ENCODE peak calls at places on chromosomes 1 and 21, in five cellular contexts. S is ascending aorta, V is CD14-positive monocyte, Z is fibroblast of lung, G is lung. I is an unnamed sample.
A peak's percentile ranks its signal among the peaks of the same experiment; 100 is the strongest.

GRCh38 chr1:18089488-18089887 is 18.1 kb upstream of the IGSF21 start:
- DNase-seq in S (no peak), G (no peak), V (no peak), Z (no peak), I (no peak)

GRCh38 chr1:116571215-116571919 is 541 bp upstream of the CD58 start:
- DNase-seq in G (no peak), Z (no peak), S (no peak), V (no peak), I (no peak)

GRCh38 chr1:22753396-22754083 is 42.9 kb downstream of the EPHB2 start:
- DNase-seq in Z (peak; percentile 67), G (no peak), V (no peak), S (no peak), I (peak; percentile 67)

GRCh38 chr1:201356701-201357100 is 20.8 kb downstream of the TNNT2 start:
- DNase-seq in Z (no peak), G (no peak), S (no peak), V (no peak), I (no peak)

GRCh38 chr1:7561936-7562728 is 209.0 kb upstream of the VAMP3 start:
- DNase-seq in V (no peak), G (no peak), S (no peak), Z (no peak), I (no peak)

GRCh38 chr1:44849575-44850132 is 6.6 kb upstream of the PTCH2 start:
- DNase-seq in S (no peak), V (no peak), Z (no peak), G (no peak), I (peak; percentile 4)

GRCh38 chr1:178739285-178740045 is 14.4 kb downstream of the RALGPS2 start:
- DNase-seq in S (no peak), Z (peak; percentile 38), G (no peak), V (no peak), I (peak; percentile 22)

GRCh38 chr1:6300342-6301141 is 39.6 kb upstream of the GPR153 start:
- DNase-seq in Z (peak; percentile 17), S (no peak), G (no peak), V (no peak), I (no peak)

GRCh38 chr1:173474097-173474779 is 2.9 kb upstream of the PRDX6 start:
- DNase-seq in G (no peak), Z (no peak), S (no peak), V (no peak), I (no peak)

GRCh38 chr1:78641558-78641957 is 8.1 kb upstream of the IFI44 start:
- DNase-seq in V (no peak), G (no peak), Z (no peak), S (no peak), I (no peak)

GRCh38 chr1:229388876-229389580 is 44.9 kb downstream of the ACTA1 start:
- DNase-seq in Z (peak; percentile 63), G (no peak), S (no peak), V (no peak), I (peak; percentile 54)

GRCh38 chr1:113095790-113096455 is 22.9 kb downstream of the LRIG2 start:
- DNase-seq in Z (peak; percentile 20), V (no peak), S (no peak), G (no peak), I (no peak)

GRCh38 chr1:162218975-162219374 is 149.5 kb downstream of the NOS1AP start:
- DNase-seq in S (no peak), G (no peak), V (no peak), Z (no peak), I (no peak)

GRCh38 chr1:6345009-6345408 is 48.6 kb downstream of the ACOT7 start:
- DNase-seq in Z (no peak), S (no peak), V (no peak), G (no peak), I (no peak)

GRCh38 chr1:115182012-115182715 is 92.9 kb upstream of the TSPAN2 start:
- DNase-seq in S (no peak), Z (no peak), V (no peak), G (no peak), I (peak; percentile 40)

GRCh38 chr1:22930235-22930912 is 42.3 kb downstream of the LACTBL1 start:
- DNase-seq in V (no peak), S (no peak), G (no peak), Z (peak; percentile 25), I (peak; percentile 12)

GRCh38 chr1:40948741-40949528 is 30.6 kb upstream of the CTPS1 start:
- DNase-seq in S (no peak), G (peak; percentile 66), V (peak; percentile 57), Z (peak; percentile 72), I (peak; percentile 63)

GRCh38 chr1:154752273-154753030 is 117.6 kb downstream of the KCNN3 start:
- DNase-seq in S (no peak), V (no peak), G (no peak), Z (no peak), I (no peak)

GRCh38 chr1:101317590-101317989 is 80.8 kb downstream of the S1PR1 start:
- DNase-seq in V (no peak), G (no peak), Z (no peak), S (no peak), I (no peak)
- TF ChIP-seq CTCF in V (no peak), G (no peak), Z (no peak), S (no peak), I (peak; percentile 49)

DNA sequence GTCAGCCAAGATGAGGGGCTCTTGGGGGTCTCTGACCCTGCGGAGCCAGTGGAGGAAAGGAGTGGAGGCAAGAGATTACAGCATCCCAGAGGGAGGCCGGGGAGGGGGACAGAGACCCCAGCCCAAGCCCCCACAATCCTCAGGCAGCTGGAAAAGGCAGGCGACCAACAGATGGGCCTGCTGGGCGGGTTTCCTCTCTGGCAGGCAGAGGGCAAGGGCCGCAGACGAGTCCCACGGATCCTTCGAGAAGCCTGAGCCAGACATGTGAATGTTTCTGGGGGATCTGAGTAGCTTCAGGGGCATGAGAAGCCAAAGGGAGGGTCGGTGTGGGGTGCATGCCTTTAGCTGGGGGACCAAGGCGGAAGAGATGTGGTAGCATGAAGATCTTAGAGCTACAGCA is 2.1 kb upstream of the PLEKHA6 start:
- DNase-seq in V (no peak), Z (no peak), S (no peak), G (no peak), I (no peak)
- TF ChIP-seq CTCF in V (no peak), Z (no peak), S (no peak), G (no peak), I (no peak)

DNA sequence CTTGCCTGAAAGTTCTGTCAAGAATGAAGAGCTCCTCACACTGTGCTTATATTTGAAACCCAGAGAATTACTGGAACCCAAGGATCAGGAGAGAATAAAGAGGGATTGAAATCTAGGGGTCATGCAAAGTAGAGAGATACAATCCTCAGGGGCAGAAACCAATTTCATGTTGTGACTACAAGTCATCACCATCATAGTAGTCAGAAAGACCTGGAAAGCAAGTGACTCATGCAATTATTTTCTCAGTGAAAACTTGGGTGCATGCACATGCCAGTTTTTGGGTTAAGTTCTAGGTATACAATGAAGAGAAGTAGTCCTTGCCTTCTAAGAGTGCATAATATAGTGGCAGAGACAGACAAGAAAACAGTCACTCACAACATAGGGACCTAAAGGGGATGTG is 210.0 kb downstream of the ZC3H11B start:
- DNase-seq in S (no peak), G (no peak), V (no peak), Z (no peak), I (no peak)
- TF ChIP-seq CTCF in S (no peak), G (no peak), V (no peak), Z (no peak), I (no peak)

DNA sequence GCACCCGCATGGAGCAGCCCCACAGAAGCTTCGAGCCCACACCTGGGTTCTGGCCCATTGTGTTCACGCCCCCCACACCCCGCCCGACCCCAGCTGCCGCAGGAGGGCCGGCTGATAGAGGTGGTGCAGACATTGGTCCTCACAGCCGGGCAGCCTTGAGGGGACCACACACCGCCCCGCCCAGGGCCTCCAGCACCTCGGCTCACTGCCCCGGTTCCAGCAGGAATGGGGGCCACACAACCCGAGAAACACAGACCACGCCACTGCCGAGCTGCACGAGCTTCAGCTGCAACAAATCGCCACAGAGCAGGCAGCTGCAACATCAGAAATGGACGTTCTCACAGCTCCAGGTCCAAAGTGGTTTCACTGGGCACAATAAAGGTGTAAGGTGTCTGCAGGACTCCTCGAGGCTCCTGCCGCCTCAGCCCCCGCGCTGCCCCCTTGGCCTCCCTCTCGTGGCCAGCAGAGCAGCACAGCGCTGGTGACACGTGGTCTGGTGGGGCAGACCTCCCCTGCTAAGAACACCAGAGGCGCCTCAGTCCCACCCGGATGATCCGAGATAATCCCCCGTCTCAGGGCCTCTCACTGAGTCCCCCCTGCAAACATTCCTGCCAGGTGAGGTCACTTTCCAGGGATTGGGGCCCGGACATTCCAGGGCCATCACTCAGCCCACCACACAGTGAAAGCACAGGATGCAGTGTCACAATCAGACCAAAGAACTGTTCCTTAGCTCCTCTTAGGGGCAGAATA is 62.3 kb upstream of the ADARB1 start:
- DNase-seq in V (peak; percentile 27), G (no peak), Z (peak; percentile 77), S (no peak), I (peak; percentile 23)
- TF ChIP-seq CTCF in V (no peak), G (no peak), Z (no peak), S (no peak), I (no peak)

GRCh38 chr1:235156265-235156664 is 4.8 kb downstream of the RBM34 start:
- DNase-seq in G (no peak), S (no peak), Z (no peak), V (no peak), I (no peak)
- TF ChIP-seq CTCF in G (no peak), S (no peak), Z (no peak), V (no peak), I (no peak)

GRCh38 chr21:38968887-38969543 is 163.3 kb downstream of the ETS2 start:
- DNase-seq in S (no peak), V (no peak), Z (no peak), G (no peak), I (no peak)

GRCh38 chr21:38965241-38965640 is 159.5 kb downstream of the ETS2 start:
- DNase-seq in Z (no peak), V (no peak), G (no peak), S (no peak), I (peak; percentile 56)

GRCh38 chr21:38970765-38971164 is 165.0 kb downstream of the ETS2 start:
- DNase-seq in Z (no peak), V (no peak), G (no peak), S (no peak), I (no peak)

GRCh38 chr21:38963006-38963405 is 157.3 kb downstream of the ETS2 start:
- DNase-seq in V (no peak), S (no peak), Z (no peak), G (no peak), I (no peak)

DNA sequence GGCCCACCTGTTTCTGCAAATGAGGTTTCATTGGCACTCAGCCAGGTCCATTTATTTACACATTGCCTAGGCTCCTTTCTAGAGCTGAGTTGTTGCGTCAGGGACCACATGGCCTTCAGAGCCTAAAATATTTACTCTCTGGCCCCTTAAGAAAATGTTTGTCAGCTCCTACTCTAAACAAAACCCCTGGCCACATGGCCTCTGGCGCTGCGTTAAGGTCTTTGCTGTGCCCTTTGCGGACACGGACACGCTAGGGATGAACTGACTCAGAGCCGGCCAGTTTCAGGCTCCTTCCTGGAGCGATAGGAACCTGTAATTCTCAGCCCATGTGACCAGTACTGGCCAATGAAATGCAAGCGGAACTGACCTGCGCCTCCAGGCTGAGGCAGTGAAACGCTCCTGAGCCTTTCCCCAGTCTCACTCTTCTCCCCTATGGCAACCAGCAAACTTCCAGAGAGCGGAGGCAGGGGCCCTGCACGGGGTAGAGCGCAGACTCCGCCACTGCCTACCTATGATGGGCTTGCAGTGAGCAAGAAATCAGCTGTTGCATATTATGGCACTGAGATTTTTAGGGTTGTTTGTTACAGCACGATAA is 160.3 kb downstream of the ETS2 start:
- DNase-seq in S (no peak), V (no peak), G (peak; percentile 88), Z (peak; percentile 75), I (peak; percentile 76)
- TF ChIP-seq CTCF in S (no peak), V (no peak), G (no peak), Z (no peak), I (no peak)